ENCODE peak calls at places on chromosomes 16 and 17, in eight cellular contexts. One of them, this sample, is unnamed. For H3K27me3, the result is how much of the 10 kb centered on the place peaks cover.

GRCh38 chr17:64081802-64082799 is 47.8 kb downstream of the ERN1 start:
- DNase-seq in CD4-positive, alpha-beta T cell: no peak
- DNase-seq in upper lobe of right lung: no peak
- DNase-seq in heart right ventricle: no peak
- DNase-seq in upper lobe of left lung: peak
- DNase-seq in uterus: no peak
- DNase-seq in BE2C: peak
- DNase-seq in CD8-positive, alpha-beta memory T cell: peak
- DNase-seq in this sample: no peak

GRCh38 chr16:15811416-15811777 is 45.4 kb downstream of the MYH11 start:
- DNase-seq in CD4-positive, alpha-beta T cell: no peak
- DNase-seq in upper lobe of right lung: no peak
- DNase-seq in heart right ventricle: no peak
- DNase-seq in upper lobe of left lung: no peak
- DNase-seq in uterus: no peak
- DNase-seq in BE2C: no peak
- DNase-seq in CD8-positive, alpha-beta memory T cell: no peak
- DNase-seq in this sample: no peak

GRCh38 chr16:89696598-89697128 is 4.8 kb downstream of the SPATA2L start:
- DNase-seq in CD4-positive, alpha-beta T cell: no peak
- DNase-seq in upper lobe of right lung: no peak
- DNase-seq in heart right ventricle: no peak
- DNase-seq in upper lobe of left lung: no peak
- DNase-seq in uterus: no peak
- DNase-seq in BE2C: peak
- DNase-seq in CD8-positive, alpha-beta memory T cell: peak
- DNase-seq in this sample: no peak

GRCh38 chr17:79732246-79732645 is 1.5 kb downstream of the ENPP7 start:
- DNase-seq in CD4-positive, alpha-beta T cell: no peak
- DNase-seq in upper lobe of right lung: no peak
- DNase-seq in heart right ventricle: no peak
- DNase-seq in upper lobe of left lung: no peak
- DNase-seq in uterus: no peak
- DNase-seq in BE2C: no peak
- DNase-seq in CD8-positive, alpha-beta memory T cell: no peak
- DNase-seq in this sample: no peak

GRCh38 chr16:65336169-65336568 is 214.3 kb upstream of the CDH11 start:
- DNase-seq in CD4-positive, alpha-beta T cell: no peak
- DNase-seq in upper lobe of right lung: no peak
- DNase-seq in heart right ventricle: no peak
- DNase-seq in upper lobe of left lung: no peak
- DNase-seq in uterus: no peak
- DNase-seq in BE2C: no peak
- DNase-seq in CD8-positive, alpha-beta memory T cell: no peak
- DNase-seq in this sample: no peak

GRCh38 chr17:13813347-13814240 is 211.9 kb upstream of the HS3ST3A1 start:
- DNase-seq in CD4-positive, alpha-beta T cell: no peak
- DNase-seq in upper lobe of right lung: no peak
- DNase-seq in heart right ventricle: no peak
- DNase-seq in upper lobe of left lung: no peak
- DNase-seq in uterus: no peak
- DNase-seq in BE2C: no peak
- DNase-seq in CD8-positive, alpha-beta memory T cell: no peak
- DNase-seq in this sample: no peak

GRCh38 chr17:32774286-32775084 is 102.4 kb downstream of the MYO1D start:
- DNase-seq in CD4-positive, alpha-beta T cell: no peak
- DNase-seq in upper lobe of right lung: no peak
- DNase-seq in heart right ventricle: no peak
- DNase-seq in upper lobe of left lung: no peak
- DNase-seq in uterus: no peak
- DNase-seq in BE2C: no peak
- DNase-seq in CD8-positive, alpha-beta memory T cell: no peak
- DNase-seq in this sample: no peak

GRCh38 chr17:80270836-80271235 is 10.2 kb downstream of the RNF213 start:
- DNase-seq in CD4-positive, alpha-beta T cell: peak
- DNase-seq in upper lobe of right lung: no peak
- DNase-seq in heart right ventricle: no peak
- DNase-seq in upper lobe of left lung: no peak
- DNase-seq in uterus: no peak
- DNase-seq in BE2C: peak
- DNase-seq in CD8-positive, alpha-beta memory T cell: no peak
- DNase-seq in this sample: no peak

GRCh38 chr17:46815474-46816353 is 2.8 kb downstream of the WNT3 start:
- DNase-seq in CD4-positive, alpha-beta T cell: no peak
- DNase-seq in upper lobe of right lung: no peak
- DNase-seq in heart right ventricle: no peak
- DNase-seq in upper lobe of left lung: no peak
- DNase-seq in uterus: no peak
- DNase-seq in BE2C: no peak
- DNase-seq in CD8-positive, alpha-beta memory T cell: no peak
- DNase-seq in this sample: no peak

GRCh38 chr16:11330526-11331237 is 14.6 kb upstream of the RMI2 start:
- DNase-seq in CD4-positive, alpha-beta T cell: no peak
- DNase-seq in upper lobe of right lung: no peak
- DNase-seq in heart right ventricle: no peak
- DNase-seq in upper lobe of left lung: no peak
- DNase-seq in uterus: no peak
- DNase-seq in BE2C: no peak
- DNase-seq in CD8-positive, alpha-beta memory T cell: no peak
- DNase-seq in this sample: no peak

GRCh38 chr16:88705746-88706287 is 391 bp downstream of the RNF166 start:
- DNase-seq in CD4-positive, alpha-beta T cell: peak
- DNase-seq in upper lobe of right lung: no peak
- DNase-seq in heart right ventricle: no peak
- DNase-seq in upper lobe of left lung: no peak
- DNase-seq in uterus: no peak
- DNase-seq in BE2C: no peak
- DNase-seq in CD8-positive, alpha-beta memory T cell: no peak
- DNase-seq in this sample: no peak

GRCh38 chr16:68371706-68372380 is 61.0 kb downstream of the PRMT7 start:
- DNase-seq in CD4-positive, alpha-beta T cell: no peak
- DNase-seq in upper lobe of right lung: no peak
- DNase-seq in heart right ventricle: no peak
- DNase-seq in upper lobe of left lung: no peak
- DNase-seq in uterus: no peak
- DNase-seq in BE2C: no peak
- DNase-seq in CD8-positive, alpha-beta memory T cell: no peak
- DNase-seq in this sample: no peak

GRCh38 chr17:82734987-82735866 is at the start of gene FN3K:
- DNase-seq in CD4-positive, alpha-beta T cell: no peak
- DNase-seq in upper lobe of right lung: peak
- DNase-seq in heart right ventricle: peak
- DNase-seq in upper lobe of left lung: peak
- DNase-seq in uterus: peak
- DNase-seq in BE2C: peak
- DNase-seq in CD8-positive, alpha-beta memory T cell: no peak
- DNase-seq in this sample: peak

GRCh38 chr17:50518265-50519023 is 10.2 kb downstream of the MYCBPAP start:
- DNase-seq in CD4-positive, alpha-beta T cell: no peak
- DNase-seq in upper lobe of right lung: no peak
- DNase-seq in heart right ventricle: no peak
- DNase-seq in upper lobe of left lung: no peak
- DNase-seq in uterus: no peak
- DNase-seq in BE2C: no peak
- DNase-seq in CD8-positive, alpha-beta memory T cell: no peak
- DNase-seq in this sample: no peak

GRCh38 chr16:68386628-68387027 is 61.7 kb downstream of the SMPD3 start:
- DNase-seq in CD4-positive, alpha-beta T cell: no peak
- DNase-seq in upper lobe of right lung: no peak
- DNase-seq in heart right ventricle: no peak
- DNase-seq in upper lobe of left lung: peak
- DNase-seq in uterus: no peak
- DNase-seq in BE2C: no peak
- DNase-seq in CD8-positive, alpha-beta memory T cell: no peak
- DNase-seq in this sample: no peak

GRCh38 chr17:81039854-81040758 is 5.2 kb downstream of the BAIAP2 start:
- DNase-seq in CD4-positive, alpha-beta T cell: no peak
- DNase-seq in upper lobe of right lung: no peak
- DNase-seq in heart right ventricle: no peak
- DNase-seq in upper lobe of left lung: no peak
- DNase-seq in uterus: peak
- DNase-seq in BE2C: peak
- DNase-seq in CD8-positive, alpha-beta memory T cell: no peak
- DNase-seq in this sample: no peak

GRCh38 chr16:49521706-49522325 is 148.2 kb downstream of the C16orf78 start:
- DNase-seq in CD4-positive, alpha-beta T cell: no peak
- DNase-seq in upper lobe of right lung: no peak
- DNase-seq in heart right ventricle: no peak
- DNase-seq in upper lobe of left lung: no peak
- DNase-seq in uterus: no peak
- DNase-seq in BE2C: no peak
- DNase-seq in CD8-positive, alpha-beta memory T cell: no peak
- DNase-seq in this sample: no peak

GRCh38 chr16:49520684-49521083 is 147.1 kb downstream of the C16orf78 start:
- DNase-seq in CD4-positive, alpha-beta T cell: no peak
- DNase-seq in upper lobe of right lung: no peak
- DNase-seq in heart right ventricle: no peak
- DNase-seq in upper lobe of left lung: no peak
- DNase-seq in uterus: no peak
- DNase-seq in BE2C: no peak
- DNase-seq in CD8-positive, alpha-beta memory T cell: no peak
- DNase-seq in this sample: no peak

GRCh38 chr16:49519741-49520140 is 146.1 kb downstream of the C16orf78 start:
- DNase-seq in CD4-positive, alpha-beta T cell: no peak
- DNase-seq in upper lobe of right lung: no peak
- DNase-seq in heart right ventricle: no peak
- DNase-seq in upper lobe of left lung: no peak
- DNase-seq in uterus: no peak
- DNase-seq in BE2C: no peak
- DNase-seq in CD8-positive, alpha-beta memory T cell: no peak
- DNase-seq in this sample: no peak

GRCh38 chr16:49516382-49517036 is 142.9 kb downstream of the C16orf78 start:
- DNase-seq in CD4-positive, alpha-beta T cell: no peak
- DNase-seq in upper lobe of right lung: no peak
- DNase-seq in heart right ventricle: no peak
- DNase-seq in upper lobe of left lung: no peak
- DNase-seq in uterus: no peak
- DNase-seq in BE2C: no peak
- DNase-seq in CD8-positive, alpha-beta memory T cell: no peak
- DNase-seq in this sample: no peak

GRCh38 chr16:49519008-49519656 is 145.5 kb downstream of the C16orf78 start:
- DNase-seq in CD4-positive, alpha-beta T cell: no peak
- DNase-seq in upper lobe of right lung: no peak
- DNase-seq in heart right ventricle: no peak
- DNase-seq in upper lobe of left lung: no peak
- DNase-seq in uterus: no peak
- DNase-seq in BE2C: no peak
- DNase-seq in CD8-positive, alpha-beta memory T cell: no peak
- DNase-seq in this sample: no peak
- H3K27me3 ChIP-seq in CD4-positive, alpha-beta T cell: under half
- H3K27me3 ChIP-seq in upper lobe of right lung: under half
- H3K27me3 ChIP-seq in heart right ventricle: under half
- H3K27me3 ChIP-seq in upper lobe of left lung: under half
- H3K27me3 ChIP-seq in uterus: under half
- H3K27me3 ChIP-seq in BE2C: under half
- H3K27me3 ChIP-seq in CD8-positive, alpha-beta memory T cell: under half
- H3K27me3 ChIP-seq in this sample: under half

DNA sequence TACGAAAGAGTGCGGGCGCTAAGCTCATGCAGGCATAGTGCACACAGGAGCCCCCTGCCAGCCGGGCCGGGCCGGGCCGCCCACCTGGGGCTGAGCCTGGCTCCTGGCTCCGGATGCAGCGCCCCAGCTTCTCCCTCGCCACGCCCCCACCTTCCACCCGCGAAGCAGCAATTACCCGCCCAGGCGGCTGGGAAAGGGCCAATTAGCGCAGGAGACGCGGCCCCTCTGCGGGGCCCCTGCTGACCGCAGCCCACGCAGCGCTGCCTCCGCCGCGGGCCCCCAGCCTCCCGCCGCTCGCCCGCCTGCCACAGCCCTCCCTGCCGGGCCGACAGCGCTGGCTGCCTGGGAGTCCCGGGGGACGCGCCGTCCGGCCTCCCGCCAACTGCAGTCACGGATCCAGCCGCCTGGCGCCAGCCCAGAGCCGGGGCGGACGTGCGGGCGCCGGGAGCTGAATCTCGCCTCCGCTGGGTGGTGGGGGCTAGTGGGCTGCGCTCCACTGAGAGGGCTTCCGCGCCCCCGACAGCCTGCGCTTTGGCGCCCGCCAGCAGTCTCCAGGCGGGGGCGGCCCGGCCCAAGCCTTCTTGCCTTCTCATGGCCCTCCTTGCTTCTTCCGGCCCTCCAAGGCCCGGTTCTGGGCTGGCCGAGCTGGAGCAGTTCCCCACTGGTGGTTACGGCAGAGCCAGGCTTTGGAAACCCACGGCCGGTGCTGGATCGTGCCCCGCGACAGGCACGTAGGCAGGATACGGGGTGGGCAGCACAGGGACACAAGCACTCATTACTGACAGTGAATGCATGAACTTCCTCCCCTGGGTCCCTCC is 14.9 kb upstream of the CBFB start:
- DNase-seq in CD4-positive, alpha-beta T cell: peak
- DNase-seq in upper lobe of right lung: peak
- DNase-seq in heart right ventricle: peak
- DNase-seq in upper lobe of left lung: peak
- DNase-seq in uterus: peak
- DNase-seq in BE2C: peak
- DNase-seq in CD8-positive, alpha-beta memory T cell: peak
- DNase-seq in this sample: peak
- H3K27me3 ChIP-seq in CD4-positive, alpha-beta T cell: under half
- H3K27me3 ChIP-seq in upper lobe of right lung: under half
- H3K27me3 ChIP-seq in heart right ventricle: under half
- H3K27me3 ChIP-seq in upper lobe of left lung: under half
- H3K27me3 ChIP-seq in uterus: under half
- H3K27me3 ChIP-seq in BE2C: under half
- H3K27me3 ChIP-seq in CD8-positive, alpha-beta memory T cell: under half
- H3K27me3 ChIP-seq in this sample: under half

GRCh38 chr17:37702605-37703004 is 42.3 kb downstream of the HNF1B start:
- DNase-seq in CD4-positive, alpha-beta T cell: no peak
- DNase-seq in upper lobe of right lung: no peak
- DNase-seq in heart right ventricle: no peak
- DNase-seq in upper lobe of left lung: no peak
- DNase-seq in uterus: no peak
- DNase-seq in BE2C: no peak
- DNase-seq in CD8-positive, alpha-beta memory T cell: no peak
- DNase-seq in this sample: no peak
- H3K27me3 ChIP-seq in CD4-positive, alpha-beta T cell: under half
- H3K27me3 ChIP-seq in upper lobe of right lung: under half
- H3K27me3 ChIP-seq in heart right ventricle: under half
- H3K27me3 ChIP-seq in upper lobe of left lung: under half
- H3K27me3 ChIP-seq in uterus: under half
- H3K27me3 ChIP-seq in BE2C: under half
- H3K27me3 ChIP-seq in CD8-positive, alpha-beta memory T cell: under half
- H3K27me3 ChIP-seq in this sample: under half

DNA sequence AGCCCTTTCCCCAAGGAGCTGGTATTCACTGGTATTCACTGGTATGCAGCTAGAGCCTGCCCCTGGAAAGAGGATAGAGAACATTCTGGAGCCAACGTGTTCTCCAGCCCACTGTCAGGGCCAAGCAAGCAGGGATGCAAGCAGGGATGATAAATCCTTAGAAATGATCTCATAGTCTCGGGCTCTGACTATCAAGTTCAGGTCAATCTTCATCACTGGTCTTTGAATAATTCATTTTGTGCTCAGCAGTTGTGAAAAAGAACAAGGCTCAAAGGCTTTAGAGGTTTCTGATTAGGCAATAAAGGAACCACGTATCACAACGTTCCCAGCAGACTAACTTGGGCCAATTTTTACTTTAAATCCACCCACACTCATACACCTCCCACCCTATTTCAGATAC is 57.4 kb downstream of the CACNG5 start:
- DNase-seq in CD4-positive, alpha-beta T cell: no peak
- DNase-seq in upper lobe of right lung: no peak
- DNase-seq in heart right ventricle: no peak
- DNase-seq in upper lobe of left lung: no peak
- DNase-seq in uterus: no peak
- DNase-seq in BE2C: no peak
- DNase-seq in CD8-positive, alpha-beta memory T cell: no peak
- DNase-seq in this sample: no peak
- H3K27me3 ChIP-seq in CD4-positive, alpha-beta T cell: under half
- H3K27me3 ChIP-seq in upper lobe of right lung: under half
- H3K27me3 ChIP-seq in heart right ventricle: under half
- H3K27me3 ChIP-seq in upper lobe of left lung: under half
- H3K27me3 ChIP-seq in uterus: under half
- H3K27me3 ChIP-seq in BE2C: under half
- H3K27me3 ChIP-seq in CD8-positive, alpha-beta memory T cell: under half
- H3K27me3 ChIP-seq in this sample: under half